ENCODE peak calls at places on chromosome 9, in nine cellular contexts. W is EH; V is stimulated activated CD8-positive, alpha-beta memory T cell treated with anti-CD3 and anti-CD28 coated beads, Interleukin-7, amount 100 ng/mL, for 48 hours; K is T-cell; C is NCI-H345; F is LHCN-M2; D is iris pigment epithelial cell; S is HFF-Myc; P is AG08395. U is an unnamed sample.

GRCh38 chr9:36742264-36742663 is 169.6 kb downstream of the MELK start:
- DNase-seq in S (no peak), C (no peak), P (no peak), V (no peak), D (no peak), W (no peak), F (no peak), K (no peak), U (no peak)

GRCh38 chr9:84945878-84946538 is 276.5 kb downstream of the NTRK2 start:
- DNase-seq in S (no peak), C (no peak), F (no peak), W (peak), V (no peak), P (peak), D (no peak), K (no peak), U (no peak)

GRCh38 chr9:87655731-87656130 is 70.2 kb upstream of the CTSL start:
- DNase-seq in C (no peak), D (no peak), S (no peak), V (no peak), W (no peak), P (no peak), K (no peak), F (no peak), U (no peak)

GRCh38 chr9:92432972-92433548 is 8.8 kb upstream of the OMD start:
- DNase-seq in V (no peak), W (no peak), P (no peak), F (no peak), S (no peak), K (no peak), C (no peak), D (no peak), U (no peak)

GRCh38 chr9:17528859-17529258 is 50.0 kb upstream of the SH3GL2 start:
- DNase-seq in P (peak), W (peak), V (no peak), D (no peak), C (peak), F (peak), S (no peak), K (no peak), U (peak)

GRCh38 chr9:116282598-116282997 is 129.0 kb downstream of the PAPPA start:
- DNase-seq in V (no peak), D (no peak), F (no peak), S (no peak), W (no peak), K (no peak), P (no peak), C (peak), U (no peak)

GRCh38 chr9:137494550-137495351 is 35.6 kb upstream of the NSMF start:
- DNase-seq in C (no peak), F (no peak), P (no peak), K (no peak), S (no peak), V (no peak), D (no peak), W (no peak), U (no peak)

GRCh38 chr9:95784318-95784717 is 91.2 kb upstream of the ERCC6L2 start:
- DNase-seq in V (no peak), S (no peak), K (no peak), C (no peak), F (no peak), D (no peak), P (no peak), W (no peak), U (no peak)

GRCh38 chr9:121651295-121652036 is at the start of gene DAB2IP:
- DNase-seq in K (no peak), S (no peak), V (no peak), C (peak), F (no peak), P (peak), D (no peak), W (peak), U (no peak)